ENCODE peak calls at places on chromosomes 4 and X, in four cellular contexts. I is pancreas, N is upper lobe of right lung, C is heart right ventricle. T is an unnamed sample.

GRCh38 chr4:183544109-183544508 is 39.3 kb downstream of the ING2 start:
- DNase-seq in I (no peak), N (no peak), C (no peak), T (no peak)

GRCh38 chrX:265502-265901 is 15.7 kb upstream of the PLCXD1 start:
- DNase-seq in I (peak; percentile 21), N (peak; percentile 42), C (no peak), T (no peak)

GRCh38 chr4:83771113-83771705 is 235.3 kb downstream of the GPAT3 start:
- DNase-seq in I (peak; percentile 52), N (no peak), C (peak; percentile 24), T (peak; percentile 43)

GRCh38 chrX:148271263-148271662 is 229.2 kb upstream of the AFF2 start:
- DNase-seq in I (no peak), N (no peak), C (no peak), T (no peak)

GRCh38 chr4:145083891-145084640 is 13.9 kb downstream of the ANAPC10 start:
- DNase-seq in I (no peak), N (no peak), C (no peak), T (no peak)

GRCh38 chrX:113644426-113644825 is 803.8 kb upstream of the AMOT start:
- DNase-seq in I (no peak), N (no peak), C (no peak), T (no peak)

GRCh38 chr4:180950377-180950776 is 1292.8 kb upstream of the TENM3 start:
- DNase-seq in I (no peak), N (no peak), C (no peak), T (no peak)

GRCh38 chrX:132107291-132107690 is 20.5 kb downstream of the FRMD7 start:
- DNase-seq in I (no peak), N (no peak), C (no peak), T (no peak)

GRCh38 chr4:1487761-1488160 is 81.5 kb upstream of the NKX1-1 start:
- DNase-seq in I (peak; percentile 29), N (no peak), C (no peak), T (no peak)
- H3K27me3 ChIP-seq in I (peaks cover 8% of the 10 kb centered on the region), N (peaks cover 34% of the 10 kb centered on the region), C (peaks cover 50% of the 10 kb centered on the region), T (peaks cover 33% of the 10 kb centered on the region)

DNA sequence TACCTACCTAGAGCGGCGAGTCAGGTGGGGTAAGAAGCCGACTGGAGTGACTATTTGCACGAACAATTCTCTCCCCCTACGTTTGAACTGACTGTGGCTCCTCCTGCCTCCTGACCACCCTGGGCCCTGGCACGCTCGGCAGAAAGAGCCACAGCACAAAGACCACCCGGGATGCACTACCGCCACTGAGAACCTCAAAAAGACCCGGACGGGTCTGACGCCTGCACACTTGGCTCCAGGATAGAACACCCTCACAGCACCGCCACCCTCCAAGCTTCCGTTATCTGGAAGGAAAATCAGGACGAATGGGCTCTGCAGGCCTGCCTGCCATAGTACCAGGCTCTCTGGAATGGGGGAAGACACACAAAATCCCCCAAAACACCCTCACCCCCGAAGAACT is 2.2 kb downstream of the LRPAP1 start:
- DNase-seq in I (peak; percentile 26), N (no peak), C (no peak), T (no peak)
- H3K4me3 ChIP-seq in I (no peak overlapping the region), N (no peak overlapping the region), C (peak overlapping the region; percentile 85), T (peak overlapping the region; percentile 93)

DNA sequence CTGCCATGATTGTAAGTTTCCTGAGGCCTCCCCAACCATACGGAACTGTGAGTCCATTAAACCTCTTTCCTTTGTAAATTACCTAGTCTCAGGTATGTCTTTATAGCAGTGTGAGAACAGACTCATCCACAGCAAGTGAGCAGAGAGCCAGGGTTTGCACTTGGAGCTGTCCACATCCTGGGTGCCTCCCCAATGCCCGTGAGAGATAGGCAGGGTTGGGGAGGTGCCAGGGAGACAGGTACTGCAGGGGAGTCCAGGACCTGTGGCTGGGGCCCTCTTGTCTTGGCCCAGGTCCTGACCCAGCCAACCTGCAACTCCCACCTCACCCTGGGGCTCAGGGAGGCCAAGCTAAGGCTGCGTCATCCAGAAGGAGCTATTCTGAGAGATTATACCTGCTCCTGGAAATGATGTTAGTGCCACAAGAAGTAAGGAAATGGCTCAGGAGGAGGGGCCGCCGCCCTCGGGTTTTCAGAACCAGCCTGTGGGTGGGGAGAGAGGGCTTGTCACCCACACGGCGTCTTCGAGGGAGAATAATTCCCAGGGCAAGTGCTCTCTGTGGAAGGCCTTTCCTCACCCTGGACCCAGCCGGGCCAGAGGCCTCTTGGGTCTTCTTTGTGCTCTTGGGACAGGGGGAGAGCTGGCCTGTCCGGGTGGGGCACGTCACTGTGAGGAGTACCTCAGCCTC is 66.5 kb downstream of the ADRA2C start:
- DNase-seq in I (no peak), N (no peak), C (peak; percentile 1), T (peak; percentile 17)
- H3K27me3 ChIP-seq in I (no peaks in the 10 kb centered on the region), N (peaks cover 30% of the 10 kb centered on the region), C (peaks cover 26% of the 10 kb centered on the region), T (peaks cover 25% of the 10 kb centered on the region)

DNA sequence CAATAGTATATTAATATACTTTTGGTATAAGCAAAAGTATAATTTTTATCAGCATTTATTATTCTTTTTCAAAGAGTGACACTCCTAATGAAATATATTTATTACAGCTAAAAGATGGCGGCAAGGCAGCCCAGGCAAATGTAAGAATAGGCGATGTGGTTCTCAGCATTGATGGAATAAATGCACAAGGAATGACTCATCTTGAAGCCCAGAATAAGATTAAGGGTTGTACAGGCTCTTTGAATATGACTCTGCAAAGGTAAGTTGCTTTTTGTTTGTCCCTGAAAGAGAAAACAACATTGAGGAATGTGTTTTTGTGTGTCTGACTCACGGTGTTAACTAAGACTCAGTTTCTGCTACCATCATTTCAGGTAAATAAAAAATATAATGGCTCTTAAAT is 71.9 kb downstream of the PDLIM5 start:
- DNase-seq in I (no peak), N (no peak), C (no peak), T (no peak)
- H3K4me3 ChIP-seq in I (no peak overlapping the region), N (no peak overlapping the region), C (no peak overlapping the region), T (no peak overlapping the region)

DNA sequence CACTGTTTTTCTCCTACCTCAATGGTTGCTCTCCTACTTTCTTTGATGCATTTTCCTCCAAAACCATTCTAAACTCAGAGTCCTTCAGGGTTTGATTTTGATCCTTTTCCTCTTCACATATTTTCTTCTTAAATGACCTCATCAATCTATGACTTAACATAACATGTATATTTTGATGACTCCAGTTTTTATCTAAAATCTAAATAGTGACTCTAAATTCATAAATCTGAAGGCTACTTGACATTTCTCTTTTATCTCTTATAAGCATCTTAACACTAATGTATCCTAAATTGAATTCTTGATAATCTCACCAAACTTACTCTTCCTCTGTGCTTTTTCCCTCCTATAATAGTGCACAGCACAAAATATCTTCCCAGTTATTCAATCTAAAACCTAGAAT is 4.7 kb upstream of the ARHGEF38 start:
- DNase-seq in I (no peak), N (no peak), C (no peak), T (no peak)
- H3K27me3 ChIP-seq in I (no peaks in the 10 kb centered on the region), N (no peaks in the 10 kb centered on the region), C (no peaks in the 10 kb centered on the region), T (no peaks in the 10 kb centered on the region)

DNA sequence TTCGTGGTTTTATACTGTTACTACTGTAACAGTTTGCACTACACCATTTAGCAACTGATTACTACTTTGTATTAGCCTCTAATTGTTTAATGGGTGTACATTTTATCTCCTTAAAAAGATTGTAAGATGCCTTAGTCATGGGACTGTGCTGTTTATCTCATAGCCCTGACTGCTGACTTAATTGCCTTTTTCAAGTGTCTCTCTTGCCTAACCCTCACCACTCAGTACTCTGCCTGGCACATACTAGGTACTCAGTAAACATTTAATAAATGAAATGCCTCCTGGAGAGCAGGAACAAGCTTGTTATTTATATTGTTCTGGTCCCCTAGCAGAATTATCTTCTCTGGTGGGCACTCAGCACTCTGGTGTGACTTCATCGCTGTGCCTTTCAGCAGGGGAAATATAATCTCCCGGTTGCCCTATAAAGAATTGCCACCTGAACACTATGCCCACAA is 1.7 kb upstream of the STIM2 start:
- DNase-seq in I (no peak), N (no peak), C (no peak), T (no peak)
- H3K4me3 ChIP-seq in I (no peak overlapping the region), N (peak overlapping the region; percentile 83), C (no peak overlapping the region), T (peak overlapping the region; percentile 82)

T was measured in lower lobe of right lung.